ENCODE peak calls at places on chromosomes 4 and X, in five cellular contexts. One of them, this sample, is unnamed.

GRCh38 chrX:7574325-7574724 is 268.6 kb upstream of the VCX start:
- DNase-seq in CD4-positive, alpha-beta T cell: no peak
- DNase-seq in ACHN: peak
- DNase-seq in T-cell: no peak
- DNase-seq in stimulated activated naive B cell treated with anti-CD40 and anti-IgM and Interleukin-4, amounts not matched to agents 10 μg/mL and 1 μg/mL and 100 μg/mL, for 72 hours: no peak
- DNase-seq in this sample: no peak

GRCh38 chr4:139665690-139666529 is at the start of gene MGST2:
- DNase-seq in CD4-positive, alpha-beta T cell: no peak
- DNase-seq in ACHN: peak
- DNase-seq in T-cell: no peak
- DNase-seq in stimulated activated naive B cell treated with anti-CD40 and anti-IgM and Interleukin-4, amounts not matched to agents 10 μg/mL and 1 μg/mL and 100 μg/mL, for 72 hours: peak
- DNase-seq in this sample: peak

GRCh38 chr4:142365386-142365785 is 480.7 kb downstream of the INPP4B start:
- DNase-seq in CD4-positive, alpha-beta T cell: no peak
- DNase-seq in ACHN: no peak
- DNase-seq in T-cell: no peak
- DNase-seq in stimulated activated naive B cell treated with anti-CD40 and anti-IgM and Interleukin-4, amounts not matched to agents 10 μg/mL and 1 μg/mL and 100 μg/mL, for 72 hours: no peak
- DNase-seq in this sample: no peak

GRCh38 chr4:146245246-146245645 is 30.9 kb downstream of the REELD1 start:
- DNase-seq in CD4-positive, alpha-beta T cell: no peak
- DNase-seq in ACHN: no peak
- DNase-seq in T-cell: no peak
- DNase-seq in stimulated activated naive B cell treated with anti-CD40 and anti-IgM and Interleukin-4, amounts not matched to agents 10 μg/mL and 1 μg/mL and 100 μg/mL, for 72 hours: no peak
- DNase-seq in this sample: no peak

GRCh38 chr4:5773271-5773555 is 62.2 kb downstream of the EVC start:
- DNase-seq in CD4-positive, alpha-beta T cell: no peak
- DNase-seq in ACHN: no peak
- DNase-seq in T-cell: no peak
- DNase-seq in stimulated activated naive B cell treated with anti-CD40 and anti-IgM and Interleukin-4, amounts not matched to agents 10 μg/mL and 1 μg/mL and 100 μg/mL, for 72 hours: no peak
- DNase-seq in this sample: no peak

GRCh38 chr4:173009129-173009823 is 159.3 kb upstream of the GALNT7 start:
- DNase-seq in CD4-positive, alpha-beta T cell: no peak
- DNase-seq in ACHN: no peak
- DNase-seq in T-cell: no peak
- DNase-seq in stimulated activated naive B cell treated with anti-CD40 and anti-IgM and Interleukin-4, amounts not matched to agents 10 μg/mL and 1 μg/mL and 100 μg/mL, for 72 hours: no peak
- DNase-seq in this sample: no peak

GRCh38 chr4:39924014-39924413 is 53.7 kb downstream of the PDS5A start:
- DNase-seq in CD4-positive, alpha-beta T cell: no peak
- DNase-seq in ACHN: no peak
- DNase-seq in T-cell: no peak
- DNase-seq in stimulated activated naive B cell treated with anti-CD40 and anti-IgM and Interleukin-4, amounts not matched to agents 10 μg/mL and 1 μg/mL and 100 μg/mL, for 72 hours: no peak
- DNase-seq in this sample: no peak

GRCh38 chrX:10015711-10016515 is 48.8 kb downstream of the CLDN34 start:
- DNase-seq in CD4-positive, alpha-beta T cell: no peak
- DNase-seq in ACHN: peak
- DNase-seq in T-cell: no peak
- DNase-seq in stimulated activated naive B cell treated with anti-CD40 and anti-IgM and Interleukin-4, amounts not matched to agents 10 μg/mL and 1 μg/mL and 100 μg/mL, for 72 hours: no peak
- DNase-seq in this sample: no peak

GRCh38 chrX:71989768-71990167 is 79.1 kb downstream of the NHSL2 start:
- DNase-seq in CD4-positive, alpha-beta T cell: no peak
- DNase-seq in ACHN: no peak
- DNase-seq in T-cell: no peak
- DNase-seq in stimulated activated naive B cell treated with anti-CD40 and anti-IgM and Interleukin-4, amounts not matched to agents 10 μg/mL and 1 μg/mL and 100 μg/mL, for 72 hours: no peak
- DNase-seq in this sample: no peak

GRCh38 chr4:141130947-141131545 is 2.2 kb downstream of the RNF150 start:
- DNase-seq in CD4-positive, alpha-beta T cell: no peak
- DNase-seq in ACHN: no peak
- DNase-seq in T-cell: no peak
- DNase-seq in stimulated activated naive B cell treated with anti-CD40 and anti-IgM and Interleukin-4, amounts not matched to agents 10 μg/mL and 1 μg/mL and 100 μg/mL, for 72 hours: no peak
- DNase-seq in this sample: no peak

GRCh38 chr4:110400071-110400470 is 75.9 kb upstream of the ENPEP start:
- DNase-seq in CD4-positive, alpha-beta T cell: no peak
- DNase-seq in ACHN: no peak
- DNase-seq in T-cell: no peak
- DNase-seq in stimulated activated naive B cell treated with anti-CD40 and anti-IgM and Interleukin-4, amounts not matched to agents 10 μg/mL and 1 μg/mL and 100 μg/mL, for 72 hours: no peak
- DNase-seq in this sample: no peak

GRCh38 chr4:95249402-95250043 is 299.2 kb downstream of the UNC5C start:
- DNase-seq in CD4-positive, alpha-beta T cell: no peak
- DNase-seq in ACHN: no peak
- DNase-seq in T-cell: no peak
- DNase-seq in stimulated activated naive B cell treated with anti-CD40 and anti-IgM and Interleukin-4, amounts not matched to agents 10 μg/mL and 1 μg/mL and 100 μg/mL, for 72 hours: no peak
- DNase-seq in this sample: no peak

GRCh38 chr4:182190306-182190705 is 52.9 kb upstream of the TENM3 start:
- DNase-seq in CD4-positive, alpha-beta T cell: no peak
- DNase-seq in ACHN: no peak
- DNase-seq in T-cell: no peak
- DNase-seq in stimulated activated naive B cell treated with anti-CD40 and anti-IgM and Interleukin-4, amounts not matched to agents 10 μg/mL and 1 μg/mL and 100 μg/mL, for 72 hours: no peak
- DNase-seq in this sample: no peak

GRCh38 chr4:108512615-108513505 is 107.5 kb upstream of the RPL34 start:
- DNase-seq in CD4-positive, alpha-beta T cell: peak
- DNase-seq in ACHN: no peak
- DNase-seq in T-cell: peak
- DNase-seq in stimulated activated naive B cell treated with anti-CD40 and anti-IgM and Interleukin-4, amounts not matched to agents 10 μg/mL and 1 μg/mL and 100 μg/mL, for 72 hours: no peak
- DNase-seq in this sample: peak

GRCh38 chrX:131828482-131828881 is 194.6 kb upstream of the STK26 start:
- DNase-seq in CD4-positive, alpha-beta T cell: no peak
- DNase-seq in ACHN: no peak
- DNase-seq in T-cell: no peak
- DNase-seq in stimulated activated naive B cell treated with anti-CD40 and anti-IgM and Interleukin-4, amounts not matched to agents 10 μg/mL and 1 μg/mL and 100 μg/mL, for 72 hours: no peak
- DNase-seq in this sample: no peak

GRCh38 chr4:57156242-57156990 is 46.2 kb upstream of the IGFBP7 start:
- DNase-seq in CD4-positive, alpha-beta T cell: no peak
- DNase-seq in ACHN: no peak
- DNase-seq in T-cell: no peak
- DNase-seq in stimulated activated naive B cell treated with anti-CD40 and anti-IgM and Interleukin-4, amounts not matched to agents 10 μg/mL and 1 μg/mL and 100 μg/mL, for 72 hours: no peak
- DNase-seq in this sample: no peak

GRCh38 chrX:1598021-1598875 is 6.8 kb downstream of the AKAP17A start:
- DNase-seq in CD4-positive, alpha-beta T cell: no peak
- DNase-seq in ACHN: no peak
- DNase-seq in T-cell: no peak
- DNase-seq in stimulated activated naive B cell treated with anti-CD40 and anti-IgM and Interleukin-4, amounts not matched to agents 10 μg/mL and 1 μg/mL and 100 μg/mL, for 72 hours: no peak
- DNase-seq in this sample: no peak

GRCh38 chrX:118726887-118727685 is at the start of gene IL13RA1:
- DNase-seq in CD4-positive, alpha-beta T cell: no peak
- DNase-seq in ACHN: peak
- DNase-seq in T-cell: no peak
- DNase-seq in stimulated activated naive B cell treated with anti-CD40 and anti-IgM and Interleukin-4, amounts not matched to agents 10 μg/mL and 1 μg/mL and 100 μg/mL, for 72 hours: peak
- DNase-seq in this sample: no peak

GRCh38 chr4:46956451-46956850 is 36.9 kb downstream of the GABRA4 start:
- DNase-seq in CD4-positive, alpha-beta T cell: no peak
- DNase-seq in ACHN: no peak
- DNase-seq in T-cell: no peak
- DNase-seq in stimulated activated naive B cell treated with anti-CD40 and anti-IgM and Interleukin-4, amounts not matched to agents 10 μg/mL and 1 μg/mL and 100 μg/mL, for 72 hours: no peak
- DNase-seq in this sample: no peak

GRCh38 chrX:73832319-73832718 is 269.3 kb downstream of the CHIC1 start:
- DNase-seq in CD4-positive, alpha-beta T cell: no peak
- DNase-seq in ACHN: no peak
- DNase-seq in T-cell: no peak
- DNase-seq in stimulated activated naive B cell treated with anti-CD40 and anti-IgM and Interleukin-4, amounts not matched to agents 10 μg/mL and 1 μg/mL and 100 μg/mL, for 72 hours: no peak
- DNase-seq in this sample: no peak

GRCh38 chr4:174154455-174154854 is 129.0 kb downstream of the FBXO8 start:
- DNase-seq in CD4-positive, alpha-beta T cell: no peak
- DNase-seq in ACHN: peak
- DNase-seq in T-cell: no peak
- DNase-seq in stimulated activated naive B cell treated with anti-CD40 and anti-IgM and Interleukin-4, amounts not matched to agents 10 μg/mL and 1 μg/mL and 100 μg/mL, for 72 hours: no peak
- DNase-seq in this sample: no peak

This sample was measured in activated T-helper 1 cell treated with Interleukin-2 at 50 U/mL for 16 hours.